ENCODE peak calls at places on chromosome 10, in six cellular contexts. Y, P, Z, A, Q and B are unnamed samples.

GRCh38 chr10:120368927-120369326 is 88.1 kb upstream of the PLPP4 start:
- DNase-seq in Y (no peak), P (no peak), Z (no peak), A (no peak), Q (no peak), B (no peak)

GRCh38 chr10:26361946-26362345 is 76.2 kb upstream of the APBB1IP start:
- DNase-seq in Y (no peak), P (no peak), Z (no peak), A (no peak), Q (no peak), B (no peak)

GRCh38 chr10:112953075-112953501 is 3.0 kb downstream of the TCF7L2 start:
- DNase-seq in Y (no peak), P (no peak), Z (no peak), A (peak; percentile 59), Q (peak; percentile 64), B (no peak)

GRCh38 chr10:59907918-59908807 is 1.8 kb upstream of the CCDC6 start:
- DNase-seq in Y (peak; percentile 80), P (no peak), Z (peak; percentile 73), A (peak; percentile 66), Q (peak; percentile 83), B (peak; percentile 81)

GRCh38 chr10:103758294-103758681 is 97.1 kb downstream of the SH3PXD2A start:
- DNase-seq in Y (no peak), P (no peak), Z (no peak), A (no peak), Q (no peak), B (no peak)

GRCh38 chr10:126321455-126321854 is 66.8 kb downstream of the ADAM12 start:
- DNase-seq in Y (no peak), P (no peak), Z (no peak), A (peak; percentile 63), Q (no peak), B (no peak)

GRCh38 chr10:55410415-55410885 is 609.4 kb upstream of the PCDH15 start:
- DNase-seq in Y (no peak), P (no peak), Z (no peak), A (peak; percentile 76), Q (no peak), B (no peak)

GRCh38 chr10:75406158-75407065 is 4.8 kb upstream of the ZNF503 start:
- DNase-seq in Y (no peak), P (no peak), Z (no peak), A (peak; percentile 16), Q (no peak), B (no peak)

GRCh38 chr10:11813177-11813576 is 10.0 kb upstream of the PROSER2 start:
- DNase-seq in Y (no peak), P (no peak), Z (no peak), A (no peak), Q (no peak), B (no peak)

GRCh38 chr10:78044179-78044578 is 10.5 kb downstream of the RPS24 start:
- DNase-seq in Y (peak; percentile 66), P (no peak), Z (peak; percentile 13), A (no peak), Q (no peak), B (no peak)
- H3K27ac ChIP-seq in Y (no peak overlapping the region), P (no peak overlapping the region), Z (peak overlapping the region; percentile 29), A (peak overlapping the region; percentile 50), Q (no peak overlapping the region), B (no peak overlapping the region)

GRCh38 chr10:110569120-110569519 is 1.6 kb downstream of the SMC3 start:
- DNase-seq in Y (no peak), P (no peak), Z (no peak), A (no peak), Q (no peak), B (no peak)
- H3K27ac ChIP-seq in Y (peak overlapping the region; percentile 90), P (no peak overlapping the region), Z (no peak overlapping the region), A (peak overlapping the region; percentile 99), Q (no peak overlapping the region), B (no peak overlapping the region)

DNA sequence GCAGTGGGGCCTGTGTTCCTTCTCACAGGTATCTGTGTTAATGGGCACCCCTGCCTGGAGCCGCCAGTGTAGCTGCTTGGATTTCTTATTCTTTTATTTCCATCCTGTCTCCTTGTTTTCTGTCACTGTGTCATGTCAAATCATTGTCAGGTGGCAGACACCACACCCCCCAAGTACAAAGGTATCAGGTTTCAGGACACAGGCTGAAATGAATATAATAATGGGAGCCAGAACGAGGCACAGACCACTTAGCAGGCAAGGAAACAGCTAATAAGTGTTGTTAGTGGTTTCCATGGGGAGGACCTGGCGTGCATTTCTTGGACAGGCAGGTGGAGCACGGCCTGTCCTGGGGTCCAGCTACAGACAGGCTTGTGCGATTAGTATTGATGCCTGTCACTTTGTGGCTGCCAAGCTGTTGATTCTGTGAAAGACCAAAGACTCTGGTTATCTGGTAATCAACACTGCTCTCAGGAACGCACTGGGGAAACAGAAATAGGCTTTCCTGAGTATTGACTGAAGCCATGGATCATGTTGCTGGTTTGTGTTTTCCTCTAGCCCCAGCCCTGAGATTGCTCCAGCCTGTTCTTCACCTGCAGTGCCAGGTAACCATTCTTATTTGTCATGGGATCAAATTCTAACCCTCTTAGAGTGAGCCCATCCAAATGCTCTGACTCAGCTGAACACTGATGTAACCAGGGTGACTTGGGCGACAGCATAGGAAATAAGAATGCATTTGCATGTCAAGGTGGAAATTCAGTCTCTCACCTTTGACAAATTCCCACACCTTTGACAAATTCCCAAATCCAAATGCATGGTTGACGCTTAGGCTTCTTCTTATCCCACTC is 1002.0 kb downstream of the LRMDA start:
- DNase-seq in Y (no peak), P (no peak), Z (no peak), A (peak; percentile 82), Q (no peak), B (no peak)
- H3K27ac ChIP-seq in Y (no peak overlapping the region), P (peak overlapping the region; percentile 80), Z (no peak overlapping the region), A (peak overlapping the region; percentile 77), Q (peak overlapping the region; percentile 93), B (peak overlapping the region; percentile 91)

GRCh38 chr10:6348091-6348862 is 145.5 kb downstream of the PFKFB3 start:
- DNase-seq in Y (peak; percentile 94), P (peak; percentile 12), Z (peak; percentile 98), A (no peak), Q (peak; percentile 86), B (no peak)
- H3K27ac ChIP-seq in Y (peak overlapping the region; percentile 95), P (peak overlapping the region; percentile 1), Z (peak overlapping the region; percentile 97), A (no peak overlapping the region), Q (no peak overlapping the region), B (no peak overlapping the region)

DNA sequence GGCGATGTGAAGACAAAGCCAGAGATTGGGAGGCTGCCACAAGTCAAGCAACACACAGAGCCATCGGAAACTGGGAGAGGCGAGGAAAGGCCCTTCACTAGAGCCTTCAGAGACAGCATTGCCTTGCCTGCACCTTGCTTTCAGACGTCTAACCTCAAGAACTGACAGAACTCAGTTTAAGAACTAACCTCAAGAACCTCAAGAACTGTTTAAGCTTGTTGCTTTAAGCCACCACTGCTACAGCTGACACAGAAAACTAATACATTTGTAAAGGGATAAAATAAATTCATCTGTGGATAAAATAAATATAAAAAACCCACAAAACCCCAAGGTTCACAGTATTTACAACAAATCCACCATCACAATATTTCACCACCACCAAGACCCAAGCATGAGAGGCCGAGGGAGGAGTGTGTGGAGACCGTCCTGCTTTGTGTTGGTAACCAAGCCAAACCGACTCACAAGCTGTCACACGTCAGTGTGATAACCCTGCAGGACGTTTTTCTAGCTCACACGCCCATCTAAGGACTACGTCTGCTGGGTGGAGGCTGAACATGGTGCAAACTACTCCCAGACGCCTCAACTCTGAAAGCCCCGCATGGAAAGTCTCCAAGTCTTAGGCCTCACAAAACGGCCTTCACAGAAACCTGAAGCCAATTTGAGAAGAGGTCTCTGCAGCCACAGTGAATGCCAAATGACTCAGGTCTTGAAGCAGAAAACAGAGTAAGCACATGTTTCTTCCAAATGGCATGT is 116.8 kb downstream of the ABLIM1 start:
- DNase-seq in Y (no peak), P (no peak), Z (peak; percentile 24), A (no peak), Q (peak; percentile 74), B (peak; percentile 85)
- H3K27ac ChIP-seq in Y (no peak overlapping the region), P (peak overlapping the region; percentile 84), Z (peak overlapping the region; percentile 34), A (no peak overlapping the region), Q (no peak overlapping the region), B (peak overlapping the region; percentile 51)

GRCh38 chr10:99619090-99619800 is 994 bp downstream of the SLC25A28 start:
- DNase-seq in Y (peak; percentile 56), P (no peak), Z (peak; percentile 44), A (no peak), Q (no peak), B (no peak)

GRCh38 chr10:99619851-99620712 is at the start of gene SLC25A28:
- DNase-seq in Y (peak; percentile 99), P (peak; percentile 89), Z (peak; percentile 100), A (peak; percentile 99), Q (peak; percentile 96), B (peak; percentile 98)

GRCh38 chr10:99621454-99622246 is 1.4 kb upstream of the SLC25A28 start:
- DNase-seq in Y (peak; percentile 55), P (no peak), Z (no peak), A (no peak), Q (no peak), B (no peak)

GRCh38 chr10:99623919-99624318 is 3.7 kb upstream of the SLC25A28 start:
- DNase-seq in Y (no peak), P (no peak), Z (no peak), A (no peak), Q (no peak), B (no peak)

GRCh38 chr10:99620713-99621453 is 644 bp upstream of the SLC25A28 start:
- DNase-seq in Y (peak; percentile 91), P (peak; percentile 68), Z (peak; percentile 69), A (peak; percentile 90), Q (peak; percentile 96), B (peak; percentile 97)
- H3K27ac ChIP-seq in Y (peak overlapping the region; percentile 83), P (peak overlapping the region; percentile 99), Z (peak overlapping the region; percentile 85), A (peak overlapping the region; percentile 96), Q (peak overlapping the region; percentile 74), B (peak overlapping the region; percentile 98)

DNA sequence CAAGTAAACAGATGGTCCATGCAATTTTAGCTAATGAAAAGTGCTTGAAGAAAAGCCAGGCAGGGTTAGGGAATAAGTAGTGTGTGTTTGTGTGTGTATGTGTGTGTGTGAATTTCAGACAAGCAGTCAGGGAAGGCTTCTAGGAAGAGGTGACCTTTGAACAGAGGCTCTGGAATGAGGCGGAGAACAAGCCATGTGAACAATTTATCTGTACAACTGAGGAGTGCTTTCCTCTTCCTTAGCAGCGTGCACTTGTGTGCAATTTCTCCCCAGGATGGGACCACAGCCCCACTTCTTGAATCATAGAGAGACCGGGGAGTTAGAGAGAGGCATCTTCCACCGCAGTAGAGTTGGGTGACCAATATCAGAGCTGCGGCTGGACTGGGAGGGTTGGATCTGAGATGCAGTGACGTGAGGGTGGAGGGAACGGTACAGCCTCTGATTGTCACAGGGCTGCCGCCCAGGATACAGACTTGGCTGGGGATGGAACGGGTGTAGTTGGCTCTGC is 69.2 kb upstream of the FAM171A1 start:
- DNase-seq in Y (no peak), P (no peak), Z (no peak), A (no peak), Q (peak; percentile 76), B (no peak)
- H3K27ac ChIP-seq in Y (no peak overlapping the region), P (no peak overlapping the region), Z (no peak overlapping the region), A (peak overlapping the region; percentile 84), Q (peak overlapping the region; percentile 84), B (peak overlapping the region; percentile 85)

DNA sequence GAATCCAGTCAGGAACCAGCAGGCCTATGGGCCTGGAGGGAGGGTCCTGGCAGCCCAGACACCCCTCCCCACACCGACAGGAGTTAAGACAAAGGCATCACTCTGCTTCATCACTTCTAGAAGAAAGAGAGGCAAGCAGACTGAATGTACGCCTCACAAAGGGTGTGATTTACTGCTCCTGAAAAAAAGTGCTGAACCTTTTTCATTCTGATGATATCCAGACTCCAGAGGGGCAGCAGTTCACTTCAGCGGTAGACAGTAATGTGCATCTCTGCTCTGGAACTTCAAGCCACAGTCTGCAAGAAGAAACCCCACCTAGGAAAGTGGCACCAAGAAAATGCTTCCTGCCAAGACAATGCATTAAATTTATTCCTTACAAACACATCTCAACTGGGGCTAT is 88.1 kb upstream of the TMEM72 start:
- DNase-seq in Y (no peak), P (no peak), Z (no peak), A (no peak), Q (no peak), B (no peak)
- H3K27ac ChIP-seq in Y (no peak overlapping the region), P (no peak overlapping the region), Z (no peak overlapping the region), A (no peak overlapping the region), Q (no peak overlapping the region), B (no peak overlapping the region)